ENCODE peak calls at places on chromosomes 11 and 22, in six cellular contexts. Q, J, S, Y, N and T are unnamed samples.

GRCh38 chr11:17570034-17570433 is 23.0 kb downstream of the OTOG start:
- DNase-seq in Q (no peak), J (no peak), S (no peak), Y (no peak), N (no peak), T (no peak)

GRCh38 chr22:22877523-22878210 is 9.9 kb upstream of the IGLL5 start:
- DNase-seq in Q (peak), J (peak), S (peak), Y (peak), N (peak), T (peak)

GRCh38 chr11:70467196-70468085 is 69.1 kb downstream of the CTTN start:
- DNase-seq in Q (peak), J (peak), S (peak), Y (peak), N (no peak), T (peak)

GRCh38 chr11:8786933-8787332 is 104.3 kb downstream of the RPL27A start:
- DNase-seq in Q (no peak), J (no peak), S (no peak), Y (no peak), N (no peak), T (no peak)

GRCh38 chr22:50665738-50666137 is 6.9 kb upstream of the SHANK3 start:
- DNase-seq in Q (no peak), J (no peak), S (no peak), Y (no peak), N (no peak), T (no peak)

GRCh38 chr11:59097113-59097708 is 9.8 kb upstream of the FAM111B start:
- DNase-seq in Q (peak), J (peak), S (peak), Y (peak), N (no peak), T (peak)

GRCh38 chr11:111155021-111155420 is 90.5 kb upstream of the POU2AF2 start:
- DNase-seq in Q (no peak), J (no peak), S (no peak), Y (no peak), N (no peak), T (no peak)

GRCh38 chr11:73975479-73975757 is 7.2 kb downstream of the UCP2 start:
- DNase-seq in Q (no peak), J (no peak), S (no peak), Y (no peak), N (no peak), T (no peak)

GRCh38 chr11:108289699-108290098 is 66.8 kb downstream of the ATM start:
- DNase-seq in Q (peak), J (peak), S (peak), Y (peak), N (no peak), T (no peak)

GRCh38 chr22:40594924-40595323 is 41.6 kb downstream of the MRTFA start:
- DNase-seq in Q (peak), J (peak), S (no peak), Y (no peak), N (no peak), T (no peak)

GRCh38 chr22:24728790-24729637 is 45.5 kb downstream of the PIWIL3 start:
- DNase-seq in Q (peak), J (no peak), S (no peak), Y (no peak), N (no peak), T (peak)

GRCh38 chr22:17171016-17171312 is 11.9 kb upstream of the HDHD5 start:
- DNase-seq in Q (no peak), J (no peak), S (no peak), Y (no peak), N (no peak), T (no peak)
- TF ChIP-seq CTCF in Q (no peak), J (no peak), S (no peak), Y (no peak), N (no peak), T (no peak)

GRCh38 chr11:126700773-126701554 is 299.6 kb downstream of the KIRREL3 start:
- DNase-seq in Q (no peak), J (no peak), S (no peak), Y (peak), N (no peak), T (no peak)

GRCh38 chr11:126695293-126695692 is 305.3 kb downstream of the KIRREL3 start:
- DNase-seq in Q (no peak), J (no peak), S (no peak), Y (no peak), N (no peak), T (no peak)

GRCh38 chr11:126697937-126698336 is 302.6 kb downstream of the KIRREL3 start:
- DNase-seq in Q (no peak), J (no peak), S (no peak), Y (no peak), N (no peak), T (no peak)

GRCh38 chr11:126698576-126698975 is 302.0 kb downstream of the KIRREL3 start:
- DNase-seq in Q (peak), J (no peak), S (no peak), Y (no peak), N (no peak), T (no peak)

GRCh38 chr11:126696976-126697375 is 303.6 kb downstream of the KIRREL3 start:
- DNase-seq in Q (no peak), J (no peak), S (no peak), Y (no peak), N (no peak), T (no peak)
- TF ChIP-seq CTCF in Q (no peak), J (no peak), S (no peak), Y (no peak), N (no peak), T (no peak)

GRCh38 chr11:64848779-64849599 is 4.5 kb upstream of the CDC42BPG start:
- DNase-seq in Q (no peak), J (peak), S (peak), Y (peak), N (no peak), T (no peak)
- TF ChIP-seq CTCF in Q (no peak), J (no peak), S (peak), Y (no peak), N (no peak), T (no peak)

GRCh38 chr11:65662802-65663633 is at the start of gene RELA:
- DNase-seq in Q (peak), J (peak), S (peak), Y (peak), N (peak), T (peak)
- TF ChIP-seq CTCF in Q (no peak), J (no peak), S (no peak), Y (no peak), N (peak), T (peak)

GRCh38 chr22:35818897-35819296 is 101.2 kb downstream of the APOL5 start:
- DNase-seq in Q (no peak), J (no peak), S (no peak), Y (no peak), N (no peak), T (no peak)
- TF ChIP-seq CTCF in Q (no peak), J (no peak), S (no peak), Y (no peak), N (no peak), T (no peak)

DNA sequence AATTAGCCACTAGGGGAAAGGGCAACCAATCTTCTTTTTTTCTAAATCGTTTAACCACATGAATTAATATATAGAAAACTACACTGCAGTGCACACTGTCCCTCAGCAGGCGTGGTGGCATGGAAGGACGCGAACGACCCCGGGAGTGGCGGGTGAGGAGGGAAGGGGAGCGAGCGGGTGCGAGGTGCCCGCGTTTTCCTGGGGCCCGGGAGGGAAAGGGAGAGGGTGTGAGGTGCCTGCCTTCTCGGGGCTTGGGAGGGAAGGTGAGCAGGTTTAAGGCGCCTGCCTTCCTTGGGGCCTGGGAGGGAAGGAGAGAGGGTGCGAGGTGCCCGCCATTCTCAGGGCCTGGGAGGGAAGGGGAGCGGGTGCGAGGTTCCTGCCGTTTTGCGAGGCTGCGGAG is 765 bp downstream of the GAB4 start:
- DNase-seq in Q (no peak), J (no peak), S (no peak), Y (no peak), N (no peak), T (no peak)
- TF ChIP-seq CTCF in Q (no peak), J (no peak), S (no peak), Y (no peak), N (no peak), T (peak)

GRCh38 chr11:2825261-2825885 is 60.2 kb downstream of the CDKN1C start:
- DNase-seq in Q (no peak), J (peak), S (peak), Y (no peak), N (peak), T (no peak)
- TF ChIP-seq CTCF in Q (no peak), J (no peak), S (no peak), Y (no peak), N (peak), T (no peak)

GRCh38 chr11:32334822-32335221 is 100.5 kb downstream of the WT1 start:
- DNase-seq in Q (no peak), J (no peak), S (peak), Y (peak), N (no peak), T (no peak)
- TF ChIP-seq CTCF in Q (peak), J (no peak), S (peak), Y (peak), N (no peak), T (peak)

DNA sequence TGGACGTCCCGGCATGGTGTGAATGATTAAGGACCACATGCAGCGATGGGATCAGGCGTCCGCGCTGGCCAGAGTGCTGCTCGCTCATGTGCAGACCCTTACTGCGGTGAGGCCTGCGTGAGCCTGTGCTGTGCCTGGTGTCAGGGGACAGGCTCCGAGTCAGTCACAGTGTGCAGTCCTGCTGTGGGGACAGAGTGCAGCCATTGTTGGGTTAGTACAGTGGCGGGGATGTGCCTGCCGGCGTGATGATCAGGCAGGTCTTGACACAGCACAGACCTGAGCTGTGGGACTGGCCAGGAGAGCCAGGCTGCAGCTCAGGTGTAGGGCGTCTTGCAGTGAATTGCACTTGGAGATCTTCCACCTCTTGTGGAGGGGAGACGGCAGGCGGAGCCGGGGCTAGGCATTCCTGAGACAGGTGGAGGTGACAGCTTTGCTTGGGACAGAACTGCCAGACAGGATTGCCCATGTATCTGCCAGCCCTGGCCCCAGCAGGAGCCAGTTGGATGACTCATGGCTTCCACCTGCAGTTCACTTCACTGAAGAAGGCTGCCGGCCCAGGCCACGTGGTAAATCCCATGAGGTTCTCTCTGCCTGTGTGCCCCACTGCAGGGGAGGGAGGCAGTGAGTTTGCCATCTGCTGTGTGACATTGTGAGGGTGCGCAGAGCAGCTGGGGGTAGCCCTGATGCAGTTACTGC is 17.3 kb downstream of the TRMU start:
- DNase-seq in Q (no peak), J (peak), S (peak), Y (no peak), N (peak), T (no peak)
- TF ChIP-seq CTCF in Q (no peak), J (no peak), S (no peak), Y (no peak), N (no peak), T (no peak)

GRCh38 chr11:67118059-67118766 is 850 bp upstream of the KDM2A start:
- DNase-seq in Q (peak), J (peak), S (no peak), Y (peak), N (peak), T (no peak)

GRCh38 chr11:67119577-67120391 is 721 bp downstream of the KDM2A start:
- DNase-seq in Q (peak), J (peak), S (peak), Y (peak), N (peak), T (peak)

GRCh38 chr11:67120456-67120855 is 1.4 kb downstream of the KDM2A start:
- DNase-seq in Q (no peak), J (no peak), S (no peak), Y (no peak), N (no peak), T (no peak)

GRCh38 chr11:67117667-67118058 is 1.4 kb upstream of the KDM2A start:
- DNase-seq in Q (peak), J (no peak), S (no peak), Y (peak), N (peak), T (peak)

DNA sequence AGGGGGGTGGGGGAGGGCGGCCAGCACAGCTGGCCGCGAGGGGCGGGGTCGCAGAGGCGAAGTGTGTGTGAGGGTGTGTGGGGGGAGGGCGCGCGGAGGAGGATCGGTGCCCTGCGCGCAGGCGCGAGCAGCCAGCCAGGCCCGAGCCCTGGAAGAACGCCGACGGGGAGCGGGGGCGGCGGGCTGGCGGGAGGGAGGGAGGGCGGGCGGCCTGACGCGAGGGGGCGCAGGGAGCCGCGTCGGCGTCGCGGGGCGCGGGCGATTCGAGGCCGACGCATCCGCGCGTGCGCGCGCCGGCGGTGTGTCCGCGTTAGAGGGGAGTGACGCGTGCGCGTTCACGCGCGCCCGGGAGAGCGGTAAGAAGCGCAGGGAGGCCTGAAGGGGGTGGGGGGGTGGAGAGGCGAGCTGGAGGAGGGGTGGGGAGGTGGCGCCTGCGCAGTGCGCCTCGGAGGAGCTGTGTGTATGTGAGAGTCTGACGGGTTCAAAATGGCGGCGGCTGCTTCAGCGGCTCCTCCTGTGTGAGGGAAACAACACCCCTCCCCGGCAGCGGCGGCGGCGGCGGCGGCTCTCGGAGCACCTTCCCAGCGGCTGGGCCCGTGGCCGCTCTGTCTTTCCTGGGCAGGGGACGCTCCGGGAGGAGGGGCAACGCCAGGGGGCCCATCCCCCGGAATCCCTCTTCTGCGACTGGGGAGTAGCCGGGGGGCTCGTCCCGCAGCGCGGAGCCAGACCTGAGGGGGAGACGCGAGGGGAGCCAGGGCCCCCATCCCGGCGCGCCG is at the start of gene KDM2A:
- DNase-seq in Q (peak), J (peak), S (peak), Y (peak), N (peak), T (peak)
- TF ChIP-seq CTCF in Q (no peak), J (no peak), S (no peak), Y (peak), N (peak), T (peak)